ENCODE peak calls at places on chromosomes 1 and 21, in six cellular contexts. F, P, C, R, N and H are unnamed samples.

GRCh38 chr1:214002472-214002871 is 14.7 kb downstream of the PROX1 start:
- DNase-seq in F (no peak), P (no peak), C (no peak), R (no peak), N (peak; percentile 51), H (peak; percentile 41)

GRCh38 chr1:115655307-115655664 is 13.5 kb downstream of the VANGL1 start:
- DNase-seq in F (no peak), P (no peak), C (no peak), R (no peak), N (no peak), H (no peak)

GRCh38 chr21:21971384-21971783 is 973.2 kb downstream of the NCAM2 start:
- DNase-seq in F (no peak), P (no peak), C (no peak), R (no peak), N (peak; percentile 6), H (no peak)

GRCh38 chr1:114492978-114493377 is 18.0 kb downstream of the TRIM33 start:
- DNase-seq in F (no peak), P (no peak), C (no peak), R (no peak), N (no peak), H (no peak)

GRCh38 chr1:61352845-61353435 is 270.6 kb downstream of the NFIA start:
- DNase-seq in F (no peak), P (no peak), C (no peak), R (no peak), N (no peak), H (peak; percentile 33)

GRCh38 chr1:198465201-198466144 is 75.0 kb downstream of the ATP6V1G3 start:
- DNase-seq in F (no peak), P (peak; percentile 65), C (no peak), R (no peak), N (peak; percentile 86), H (no peak)

GRCh38 chr1:225695578-225696332 is 42.8 kb upstream of the ENAH start:
- DNase-seq in F (no peak), P (no peak), C (no peak), R (peak; percentile 74), N (peak; percentile 46), H (no peak)

GRCh38 chr1:38846210-38846609 is 13.4 kb downstream of the RRAGC start:
- DNase-seq in F (no peak), P (no peak), C (no peak), R (no peak), N (no peak), H (no peak)

GRCh38 chr1:221907531-221907930 is 165.6 kb upstream of the DUSP10 start:
- DNase-seq in F (no peak), P (no peak), C (no peak), R (no peak), N (no peak), H (no peak)

GRCh38 chr1:83131692-83131955 is 867.3 kb downstream of the TTLL7 start:
- DNase-seq in F (no peak), P (no peak), C (no peak), R (no peak), N (no peak), H (no peak)

GRCh38 chr1:180567664-180568063 is 8.9 kb downstream of the OVAAL start:
- DNase-seq in F (no peak), P (no peak), C (no peak), R (no peak), N (no peak), H (no peak)

GRCh38 chr1:152109231-152109997 is 5.8 kb downstream of the TCHH start:
- DNase-seq in F (no peak), P (no peak), C (no peak), R (no peak), N (peak; percentile 26), H (no peak)

GRCh38 chr1:36829066-36829465 is 205.2 kb downstream of the GRIK3 start:
- DNase-seq in F (no peak), P (no peak), C (no peak), R (no peak), N (no peak), H (no peak)

GRCh38 chr1:24415910-24416665 is 486 bp downstream of the NIPAL3 start:
- DNase-seq in F (no peak), P (no peak), C (no peak), R (no peak), N (peak; percentile 55), H (peak; percentile 23)

GRCh38 chr1:240790851-240791250 is 178.9 kb upstream of the GREM2 start:
- DNase-seq in F (no peak), P (no peak), C (no peak), R (no peak), N (peak; percentile 57), H (no peak)

GRCh38 chr1:168709896-168710305 is 19.1 kb downstream of the DPT start:
- DNase-seq in F (no peak), P (peak; percentile 73), C (no peak), R (no peak), N (peak; percentile 72), H (no peak)

GRCh38 chr1:162552684-162553252 is 8.8 kb upstream of the UAP1 start:
- DNase-seq in F (no peak), P (no peak), C (no peak), R (no peak), N (no peak), H (no peak)

GRCh38 chr1:8866792-8867415 is 11.6 kb downstream of the ENO1 start:
- DNase-seq in F (no peak), P (no peak), C (no peak), R (no peak), N (no peak), H (no peak)

GRCh38 chr1:13797397-13797796 is 97.4 kb downstream of the PRDM2 start:
- DNase-seq in F (no peak), P (no peak), C (no peak), R (no peak), N (no peak), H (no peak)

GRCh38 chr21:43911935-43912487 is 47.0 kb downstream of the AGPAT3 start:
- DNase-seq in F (no peak), P (no peak), C (no peak), R (no peak), N (no peak), H (no peak)

GRCh38 chr1:233331676-233332519 is 4.4 kb downstream of the MAP3K21 start:
- DNase-seq in F (no peak), P (no peak), C (no peak), R (no peak), N (no peak), H (no peak)

GRCh38 chr1:107933736-107934135 is 31.2 kb downstream of the VAV3 start:
- DNase-seq in F (no peak), P (no peak), C (no peak), R (no peak), N (no peak), H (no peak)

GRCh38 chr21:42627527-42628289 is 25.7 kb upstream of the PDE9A start:
- DNase-seq in F (no peak), P (no peak), C (no peak), R (no peak), N (no peak), H (no peak)

GRCh38 chr1:47818682-47819502 is 178.3 kb downstream of the TRABD2B start:
- DNase-seq in F (no peak), P (no peak), C (no peak), R (no peak), N (no peak), H (no peak)

GRCh38 chr1:12594966-12595838 is 22.8 kb downstream of the DHRS3 start:
- DNase-seq in F (no peak), P (no peak), C (peak; percentile 77), R (peak; percentile 25), N (peak; percentile 76), H (no peak)

GRCh38 chr1:94383966-94384408 is 34.2 kb upstream of the ABCD3 start:
- DNase-seq in F (no peak), P (no peak), C (no peak), R (no peak), N (peak; percentile 29), H (no peak)

GRCh38 chr1:193211539-193211938 is 25.1 kb upstream of the B3GALT2 start:
- DNase-seq in F (no peak), P (peak; percentile 21), C (no peak), R (no peak), N (peak; percentile 71), H (no peak)

GRCh38 chr21:21146587-21147373 is 148.6 kb downstream of the NCAM2 start:
- DNase-seq in F (no peak), P (no peak), C (no peak), R (no peak), N (no peak), H (no peak)

GRCh38 chr1:176567190-176567794 is 104.3 kb downstream of the PAPPA2 start:
- DNase-seq in F (no peak), P (no peak), C (no peak), R (no peak), N (peak; percentile 42), H (no peak)

GRCh38 chr1:180623579-180624347 is 8.1 kb upstream of the XPR1 start:
- DNase-seq in F (no peak), P (no peak), C (no peak), R (no peak), N (peak; percentile 70), H (peak; percentile 21)

GRCh38 chr1:62335656-62336055 is 16.4 kb upstream of the KANK4 start:
- DNase-seq in F (no peak), P (no peak), C (no peak), R (no peak), N (no peak), H (no peak)